ENCODE peak calls at places on chromosomes 3 and 15, in five cellular contexts. K is A549, T is upper lobe of left lung, P is lower leg skin, O is suprapubic skin. U is an unnamed sample.

GRCh38 chr15:95024388-95024787 is 793.0 kb downstream of the MCTP2 start:
- DNase-seq in T (no peak), P (no peak), K (peak), O (no peak), U (no peak)

GRCh38 chr3:167712445-167712844 is 22.2 kb downstream of the PDCD10 start:
- DNase-seq in K (no peak), P (no peak), T (no peak), O (no peak), U (no peak)

GRCh38 chr15:51782357-51782896 is 31.0 kb downstream of the TMOD2 start:
- DNase-seq in O (no peak), K (peak), T (no peak), P (no peak), U (no peak)

GRCh38 chr3:132785292-132785691 is 63.1 kb upstream of the NPHP3 start:
- DNase-seq in K (no peak), T (no peak), O (no peak), P (no peak), U (no peak)

GRCh38 chr15:79606831-79607355 is 174.8 kb downstream of the MINAR1 start:
- DNase-seq in T (no peak), O (no peak), P (no peak), K (no peak), U (no peak)

GRCh38 chr3:197951392-197951990 is 1.5 kb downstream of the RPL35A start:
- DNase-seq in O (no peak), T (no peak), P (no peak), K (no peak), U (no peak)

GRCh38 chr3:95311272-95311671 is 1248.4 kb downstream of the NSUN3 start:
- DNase-seq in O (no peak), T (no peak), P (no peak), K (no peak), U (no peak)

GRCh38 chr3:105788548-105789036 is 80.2 kb downstream of the CBLB start:
- DNase-seq in T (no peak), P (no peak), O (no peak), K (no peak), U (no peak)

GRCh38 chr3:52372822-52373504 is 56.8 kb downstream of the DNAH1 start:
- DNase-seq in T (peak), K (no peak), O (no peak), P (no peak), U (peak)

GRCh38 chr3:48402281-48402732 is 27.6 kb downstream of the PLXNB1 start:
- DNase-seq in K (no peak), O (peak), T (peak), P (peak), U (peak)

GRCh38 chr3:69385723-69386483 is at the start of gene FRMD4B:
- DNase-seq in T (peak), O (peak), P (peak), K (peak), U (peak)
- TF ChIP-seq CTCF in T (peak), O (no peak), P (no peak), K (no peak), U (no peak)

GRCh38 chr15:92822216-92823144 is 77.6 kb upstream of the CHD2 start:
- DNase-seq in P (peak), K (no peak), O (no peak), T (no peak), U (no peak)

GRCh38 chr15:92819312-92820232 is 80.6 kb upstream of the CHD2 start:
- DNase-seq in P (no peak), T (no peak), K (peak), O (no peak), U (no peak)

GRCh38 chr15:92818658-92819311 is 81.3 kb upstream of the CHD2 start:
- DNase-seq in K (no peak), O (no peak), T (no peak), P (no peak), U (no peak)

GRCh38 chr15:92821491-92822116 is 78.5 kb upstream of the CHD2 start:
- DNase-seq in O (no peak), P (peak), K (no peak), T (peak), U (no peak)

GRCh38 chr15:92820233-92821021 is 79.7 kb upstream of the CHD2 start:
- DNase-seq in O (peak), K (peak), T (peak), P (peak), U (peak)
- TF ChIP-seq POLR2A in O (peak), K (peak), T (no peak), P (no peak), U (peak)

GRCh38 chr3:54514416-54514815 is 392.1 kb downstream of the CACNA2D3 start:
- DNase-seq in T (no peak), P (no peak), O (no peak), K (no peak), U (no peak)

GRCh38 chr3:54518011-54518675 is 395.8 kb downstream of the CACNA2D3 start:
- DNase-seq in T (no peak), P (no peak), K (no peak), O (no peak), U (no peak)

GRCh38 chr3:54511766-54512365 is 389.5 kb downstream of the CACNA2D3 start:
- DNase-seq in P (no peak), T (no peak), K (no peak), O (no peak), U (no peak)

GRCh38 chr3:54517424-54517823 is 395.1 kb downstream of the CACNA2D3 start:
- DNase-seq in P (no peak), O (no peak), K (no peak), T (no peak), U (no peak)

DNA sequence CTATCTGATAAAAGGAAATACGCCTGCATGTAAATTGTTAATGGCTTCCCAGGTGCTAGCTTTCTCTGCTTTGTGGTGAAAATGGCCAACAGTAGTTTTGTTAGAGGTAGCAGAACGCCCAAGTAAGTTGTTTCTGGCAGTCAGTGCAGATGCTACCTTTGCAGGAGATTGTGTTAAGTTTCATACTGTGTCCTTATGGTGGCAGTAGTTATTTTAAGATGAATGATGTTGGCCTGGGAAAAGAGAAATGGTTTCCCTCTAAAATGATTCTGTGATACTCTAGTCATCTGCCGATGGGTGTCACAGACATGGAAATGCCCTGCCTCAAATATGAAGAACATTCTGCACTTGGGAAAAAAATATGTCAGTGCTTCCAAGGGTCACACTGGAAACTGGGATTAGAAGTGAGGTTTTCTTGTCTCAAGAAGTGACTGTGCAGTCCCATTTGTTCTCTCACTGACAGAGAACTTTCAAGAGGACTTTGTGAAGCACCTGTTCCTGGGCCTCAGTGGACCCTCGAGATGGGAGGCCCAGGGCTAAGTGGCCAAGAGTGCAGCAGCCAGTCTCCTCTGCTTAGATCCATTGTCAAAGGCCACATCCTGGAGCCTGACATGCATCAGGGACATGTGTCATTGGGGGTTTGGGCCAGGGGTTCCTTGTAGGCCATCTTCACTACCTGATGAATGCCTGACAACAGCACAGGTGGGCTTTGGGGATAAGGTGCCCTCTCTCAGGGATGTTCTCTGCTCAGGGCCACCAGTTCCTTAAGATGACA is 393.3 kb downstream of the CACNA2D3 start:
- DNase-seq in K (no peak), O (no peak), P (no peak), T (no peak), U (no peak)
- TF ChIP-seq CTCF in K (no peak), O (no peak), P (no peak), T (no peak), U (no peak)

DNA sequence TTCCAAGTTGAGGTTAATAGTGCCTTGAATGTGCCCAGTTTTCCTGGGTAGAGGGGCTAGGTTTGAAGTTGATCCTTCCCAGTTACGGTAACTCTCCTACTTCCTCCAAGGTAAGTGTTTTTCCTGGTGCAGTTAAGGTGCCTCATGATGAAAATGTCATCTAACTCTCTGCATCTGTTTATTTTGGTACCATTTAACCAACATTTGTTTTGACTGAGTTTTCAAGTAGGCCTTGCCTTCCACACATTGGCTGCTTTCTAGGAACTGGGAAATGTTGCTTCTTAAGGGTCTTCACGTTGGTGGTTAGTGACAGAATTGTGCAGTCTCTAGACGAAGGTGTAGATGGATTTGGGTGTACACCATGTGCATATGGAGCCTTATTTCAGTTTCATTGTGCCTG is 31.3 kb downstream of the USP3 start:
- DNase-seq in K (no peak), T (no peak), O (no peak), P (no peak), U (no peak)
- TF ChIP-seq POLR2A in K (no peak), T (no peak), O (no peak), P (no peak), U (no peak)

DNA sequence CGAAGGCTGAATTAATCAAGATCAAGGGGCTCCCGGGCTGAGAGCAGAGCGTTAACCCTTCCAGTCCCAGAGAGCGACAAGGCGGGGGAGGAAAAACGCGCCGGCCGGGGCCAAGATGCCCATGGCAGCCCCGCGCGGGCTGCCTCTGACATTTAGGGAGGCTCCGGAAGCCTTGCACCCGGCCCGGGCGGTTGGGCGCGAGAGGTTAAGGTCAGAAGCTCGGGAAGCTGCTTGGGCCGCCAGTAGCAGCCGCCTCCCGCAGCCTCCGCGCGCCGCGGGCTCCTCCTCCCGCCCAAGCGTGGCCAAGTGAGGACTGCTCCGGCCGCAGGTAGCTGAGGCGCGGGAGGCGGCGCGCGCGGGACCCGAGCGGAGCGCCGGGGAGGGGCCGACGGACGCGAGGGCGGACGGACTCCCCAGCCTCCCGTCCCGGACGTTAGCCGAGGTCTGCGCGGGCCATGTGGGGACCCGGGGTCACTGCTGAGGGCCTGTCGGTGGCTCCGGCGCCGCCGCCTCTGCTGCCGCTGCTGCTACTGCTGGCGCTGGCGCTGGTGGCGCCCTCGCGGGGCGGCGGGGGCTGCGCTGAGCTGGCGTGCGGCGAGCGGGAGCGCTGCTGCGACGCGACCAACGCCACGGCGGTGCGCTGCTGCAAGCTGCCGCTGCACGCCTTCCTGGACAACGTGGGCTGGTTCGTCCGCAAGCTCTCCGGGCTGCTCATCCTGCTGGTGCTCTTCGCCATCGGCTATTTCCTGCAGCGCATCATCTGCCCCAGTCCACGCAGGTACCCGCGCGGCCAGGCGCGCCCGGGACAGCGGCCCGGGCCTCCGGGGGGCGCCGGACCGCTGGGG is at the start of gene C3orf80:
- DNase-seq in O (no peak), P (no peak), K (peak), T (peak), U (peak)
- TF ChIP-seq CTCF in O (peak), P (no peak), K (peak), T (peak), U (peak)

DNA sequence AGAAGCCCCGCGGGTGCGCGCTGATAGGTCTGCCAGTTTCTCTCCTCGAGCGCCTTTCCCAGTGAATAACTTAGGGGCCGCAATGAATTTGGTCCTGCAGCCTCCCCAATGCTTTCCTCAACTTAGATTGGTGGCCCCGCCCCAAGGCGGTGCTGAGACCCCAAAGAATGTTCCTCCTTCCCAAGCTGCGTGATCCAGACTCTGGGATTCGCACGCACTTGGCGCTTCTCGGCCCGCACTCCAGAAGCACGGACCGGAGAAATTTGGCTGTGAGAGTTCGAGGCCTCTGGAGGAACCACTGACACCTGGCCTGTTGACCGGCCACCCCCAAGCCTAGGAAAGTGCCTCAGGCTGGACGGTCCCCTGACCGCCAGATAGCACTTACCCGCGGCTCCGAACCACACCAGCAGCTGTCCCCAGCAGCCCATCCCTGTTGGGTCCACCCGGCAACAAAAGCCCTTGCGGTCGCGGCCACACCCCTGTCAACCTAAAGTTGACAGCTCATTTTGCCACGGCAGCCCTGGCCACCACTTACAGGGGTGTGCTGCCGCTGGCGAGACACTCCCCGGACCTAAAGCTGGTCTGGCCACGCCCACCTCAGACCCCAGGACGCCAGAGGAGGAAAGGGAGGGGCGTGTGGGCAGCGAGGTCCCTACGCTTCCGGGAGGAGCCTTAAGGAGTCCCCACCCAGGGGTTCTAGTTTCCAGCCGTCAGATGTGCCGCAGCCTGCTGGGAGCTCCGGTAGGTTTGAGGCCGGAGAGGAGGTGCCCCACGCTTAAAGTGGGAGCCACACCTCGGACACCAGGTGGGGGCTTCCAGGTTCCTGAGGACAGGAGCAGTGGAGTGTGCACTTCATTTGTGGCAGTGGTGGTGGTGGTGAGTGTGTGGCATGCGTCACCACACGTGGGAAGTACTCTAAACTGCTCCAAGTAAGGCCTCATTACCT is at the start of gene LTK:
- DNase-seq in K (no peak), O (no peak), T (peak), P (no peak), U (peak)
- TF ChIP-seq POLR2A in K (no peak), O (no peak), T (no peak), P (no peak), U (no peak)

GRCh38 chr15:91593653-91594052 is 259.9 kb upstream of the SLCO3A1 start:
- DNase-seq in O (no peak), K (no peak), P (no peak), T (no peak), U (no peak)

GRCh38 chr15:91592586-91592985 is 260.9 kb upstream of the SLCO3A1 start:
- DNase-seq in P (no peak), T (no peak), O (no peak), K (no peak), U (no peak)

GRCh38 chr15:91586542-91586941 is 267.0 kb upstream of the SLCO3A1 start:
- DNase-seq in T (no peak), O (no peak), P (no peak), K (no peak), U (no peak)

GRCh38 chr15:91593081-91593480 is 260.4 kb upstream of the SLCO3A1 start:
- DNase-seq in P (no peak), T (no peak), O (no peak), K (no peak), U (no peak)

GRCh38 chr15:91589360-91589759 is 264.1 kb upstream of the SLCO3A1 start:
- DNase-seq in P (no peak), K (no peak), T (no peak), O (no peak), U (no peak)
- TF ChIP-seq CTCF in P (no peak), K (no peak), T (no peak), O (no peak), U (peak)

GRCh38 chr3:141735789-141736465 is 2.2 kb upstream of the RNF7 start:
- DNase-seq in T (no peak), P (no peak), O (no peak), K (no peak), U (no peak)

GRCh38 chr3:141738636-141739363 is 702 bp downstream of the RNF7 start:
- DNase-seq in K (peak), O (no peak), T (no peak), P (peak), U (peak)

GRCh38 chr3:141739731-141740130 is 1.6 kb downstream of the RNF7 start:
- DNase-seq in O (no peak), K (no peak), T (no peak), P (no peak), U (no peak)

GRCh38 chr3:141737108-141737507 is 990 bp upstream of the RNF7 start:
- DNase-seq in O (no peak), T (peak), P (no peak), K (no peak), U (peak)

GRCh38 chr3:141737828-141738635 is at the start of gene RNF7:
- DNase-seq in K (peak), P (peak), T (peak), O (peak), U (peak)
- TF ChIP-seq POLR2A in K (peak), P (no peak), T (no peak), O (peak), U (no peak)

DNA sequence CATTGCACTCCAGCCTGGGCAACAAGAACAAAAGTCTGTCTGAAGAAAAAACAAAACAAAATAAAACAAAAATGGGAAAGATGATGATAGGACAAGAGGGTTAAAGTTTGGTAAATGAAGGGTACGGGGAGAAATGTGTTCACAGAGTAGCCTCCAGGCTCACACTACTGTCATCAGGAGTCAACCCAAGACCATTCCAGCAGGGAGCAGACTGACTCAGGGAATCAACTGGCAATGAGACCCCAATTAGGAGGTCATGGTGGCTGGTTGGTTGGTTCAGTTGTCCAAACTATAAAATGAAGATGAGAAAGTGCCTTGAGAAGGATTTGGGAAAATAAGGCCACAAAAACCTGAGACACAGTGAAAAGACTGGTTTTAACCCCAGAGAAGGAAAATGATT is 51.8 kb downstream of the KLHL6 start:
- DNase-seq in K (no peak), O (no peak), T (peak), P (peak), U (no peak)
- TF ChIP-seq CTCF in K (no peak), O (no peak), T (no peak), P (no peak), U (no peak)

U was measured in transverse colon.